ENCODE peak calls at places on chromosomes 1 and 21, in nine cellular contexts. P is HL-60, X is Calu3, R is heart left ventricle, V is hepatocyte, C is heart right ventricle, F is fibroblast of pulmonary artery, D is astrocyte of the spinal cord, J is OCI-LY7. H is an unnamed sample.

GRCh38 chr1:167443757-167444156 is 74.6 kb downstream of the CD247 start:
- DNase-seq in F (no peak), J (no peak), X (no peak), R (no peak), V (no peak), D (no peak), P (no peak), C (no peak), H (no peak)

GRCh38 chr1:36178479-36179219 is 22.7 kb downstream of the MAP7D1 start:
- DNase-seq in J (no peak), P (no peak), D (no peak), F (no peak), C (no peak), V (peak; percentile 67), X (no peak), R (no peak), H (no peak)

GRCh38 chr1:31760422-31760900 is 3.7 kb downstream of the ADGRB2 start:
- DNase-seq in F (no peak), D (no peak), V (peak; percentile 64), R (peak; percentile 59), P (no peak), C (no peak), X (no peak), J (peak; percentile 22), H (no peak)

GRCh38 chr1:234600418-234601216 is 9.4 kb downstream of the IRF2BP2 start:
- DNase-seq in V (peak; percentile 80), C (peak; percentile 37), R (no peak), F (peak; percentile 72), J (peak; percentile 48), D (no peak), X (peak; percentile 70), P (peak; percentile 15), H (peak; percentile 56)

GRCh38 chr1:34057751-34058150 is 107.3 kb downstream of the CSMD2 start:
- DNase-seq in V (no peak), C (peak; percentile 67), D (no peak), X (no peak), J (no peak), F (no peak), R (peak; percentile 73), P (no peak), H (no peak)

GRCh38 chr1:215458084-215458483 is 109.0 kb upstream of the KCTD3 start:
- DNase-seq in J (no peak), C (no peak), V (no peak), X (peak; percentile 37), P (no peak), F (no peak), R (no peak), D (peak; percentile 41), H (no peak)

GRCh38 chr1:74388855-74389254 is 123.6 kb downstream of the LRRC53 start:
- DNase-seq in J (no peak), P (no peak), X (no peak), R (no peak), D (no peak), C (no peak), F (no peak), V (no peak), H (no peak)

GRCh38 chr1:101337968-101338367 is 101.1 kb downstream of the S1PR1 start:
- DNase-seq in D (no peak), F (no peak), J (no peak), V (no peak), R (no peak), P (no peak), X (no peak), C (no peak), H (no peak)

GRCh38 chr1:65156910-65157545 is 9.0 kb downstream of the AK4 start:
- DNase-seq in V (no peak), J (no peak), R (no peak), X (no peak), P (no peak), C (no peak), F (no peak), D (no peak), H (no peak)

GRCh38 chr1:70143052-70143659 is 62.2 kb downstream of the LRRC40 start:
- DNase-seq in D (peak; percentile 54), P (no peak), V (no peak), F (peak; percentile 55), X (no peak), J (no peak), C (no peak), R (no peak), H (no peak)

GRCh38 chr1:99590578-99591209 is 55.2 kb upstream of the PALMD start:
- DNase-seq in P (no peak), D (peak; percentile 97), J (no peak), X (peak; percentile 19), V (no peak), C (peak; percentile 22), F (peak; percentile 95), R (no peak), H (no peak)

GRCh38 chr1:204358145-204358544 is 1.6 kb downstream of the PLEKHA6 start:
- DNase-seq in X (no peak), P (no peak), V (no peak), F (no peak), C (no peak), R (no peak), J (no peak), D (no peak), H (no peak)

GRCh38 chr1:27111771-27112573 is 43.0 kb downstream of the SLC9A1 start:
- DNase-seq in J (peak; percentile 80), P (peak; percentile 99), R (peak; percentile 85), V (peak; percentile 92), X (peak; percentile 78), C (peak; percentile 65), F (peak; percentile 100), D (peak; percentile 98), H (peak; percentile 84)

GRCh38 chr1:27105018-27105417 is 49.9 kb downstream of the SLC9A1 start:
- DNase-seq in C (no peak), F (no peak), V (no peak), X (no peak), P (no peak), J (no peak), R (no peak), D (no peak), H (no peak)

GRCh38 chr1:27108588-27108987 is 46.3 kb downstream of the SLC9A1 start:
- DNase-seq in J (no peak), V (no peak), R (no peak), F (no peak), D (no peak), X (no peak), P (no peak), C (no peak), H (no peak)

GRCh38 chr1:27106561-27107323 is 48.2 kb downstream of the SLC9A1 start:
- DNase-seq in V (no peak), R (no peak), X (no peak), J (peak; percentile 55), D (no peak), C (no peak), F (no peak), P (no peak), H (no peak)

GRCh38 chr1:27109103-27109822 is 45.7 kb downstream of the SLC9A1 start:
- DNase-seq in P (no peak), V (no peak), J (peak; percentile 19), C (no peak), D (no peak), F (no peak), X (peak; percentile 45), R (no peak), H (no peak)
- TF ChIP-seq CTCF in P (peak; percentile 32), V (no peak), J (peak; percentile 66), C (no peak), D (peak; percentile 23), F (peak; percentile 21), X (no peak), R (no peak), H (no peak)

GRCh38 chr1:43968348-43968948 is 1.4 kb upstream of the DPH2 start:
- DNase-seq in V (peak; percentile 64), C (no peak), J (no peak), P (no peak), X (no peak), D (no peak), F (peak; percentile 55), R (no peak), H (no peak)

GRCh38 chr1:43970502-43970901 is 692 bp downstream of the DPH2 start:
- DNase-seq in C (no peak), P (no peak), V (no peak), J (no peak), D (no peak), R (no peak), X (no peak), F (no peak), H (no peak)

GRCh38 chr1:43970911-43971310 is 1.1 kb downstream of the DPH2 start:
- DNase-seq in D (no peak), C (no peak), R (peak; percentile 54), V (no peak), J (no peak), X (no peak), F (no peak), P (no peak), H (no peak)

GRCh38 chr1:43969416-43969745 is 429 bp upstream of the DPH2 start:
- DNase-seq in R (no peak), V (no peak), F (no peak), J (no peak), X (no peak), C (no peak), D (no peak), P (no peak), H (no peak)

DNA sequence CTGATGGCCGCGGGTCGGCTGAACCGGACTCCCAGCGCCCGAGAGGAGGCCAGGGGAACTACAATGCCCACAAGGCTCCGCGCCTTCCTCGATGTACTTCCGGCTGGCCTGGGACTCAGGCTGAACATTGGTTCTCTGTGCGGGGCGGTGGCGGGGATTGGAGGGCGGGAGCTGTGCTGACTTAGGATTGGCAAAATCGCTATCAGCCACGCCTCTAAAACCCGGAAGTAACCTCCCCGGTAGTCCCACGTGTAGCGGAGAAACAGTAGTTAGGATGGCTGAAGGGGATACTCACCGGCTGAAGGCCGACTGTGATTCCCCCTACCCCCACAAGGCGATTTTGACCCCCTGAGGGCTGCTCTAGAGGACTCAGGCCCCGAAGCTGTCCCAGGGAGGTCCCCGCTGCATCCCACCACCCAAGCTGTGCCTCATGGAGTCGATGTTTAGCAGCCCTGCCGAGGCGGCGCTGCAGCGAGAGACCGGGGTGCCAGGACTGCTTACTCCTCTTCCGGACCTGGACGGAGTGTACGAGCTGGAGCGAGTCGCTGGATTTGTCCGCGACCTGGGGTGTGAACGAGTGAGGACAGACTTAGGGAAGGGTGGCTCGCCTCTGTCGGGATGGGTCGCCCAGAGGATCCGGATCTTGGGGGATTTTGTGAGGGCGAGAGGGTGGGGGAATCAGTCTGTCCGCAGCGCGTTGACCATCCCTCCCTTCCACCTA is at the start of gene DPH2:
- DNase-seq in J (peak; percentile 97), X (peak; percentile 94), P (peak; percentile 95), F (peak; percentile 98), C (peak; percentile 96), D (peak; percentile 98), V (peak; percentile 97), R (peak; percentile 97), H (peak; percentile 96)
- TF ChIP-seq CTCF in J (peak; percentile 34), X (no peak), P (no peak), F (no peak), C (no peak), D (no peak), V (no peak), R (no peak), H (no peak)

GRCh38 chr1:155324717-155325595 is 4.3 kb downstream of the RUSC1 start:
- DNase-seq in P (no peak), X (peak; percentile 81), V (peak; percentile 86), D (peak; percentile 28), C (peak; percentile 55), F (peak; percentile 32), J (peak; percentile 24), R (peak; percentile 80), H (peak; percentile 72)
- TF ChIP-seq CTCF in P (peak; percentile 22), X (peak; percentile 73), V (peak; percentile 46), D (peak; percentile 63), C (peak; percentile 13), F (peak; percentile 45), J (peak; percentile 42), R (no peak), H (peak; percentile 39)

GRCh38 chr21:39612233-39613028 is at the start of gene B3GALT5:
- DNase-seq in R (no peak), F (no peak), D (peak; percentile 32), J (no peak), V (peak; percentile 66), C (no peak), P (no peak), X (peak; percentile 47), H (no peak)
- TF ChIP-seq CTCF in R (no peak), F (no peak), D (no peak), J (no peak), V (no peak), C (no peak), P (no peak), X (no peak), H (no peak)

H was measured in ovary.